ENCODE peak calls at places on chromosomes 1 and 21, in ten cellular contexts. One of them, this sample, is unnamed.

GRCh38 chr1:50305808-50306207 is 117.4 kb downstream of the DMRTA2 start:
- DNase-seq in choroid plexus epithelial cell: no peak
- DNase-seq in NCI-H1105: no peak
- DNase-seq in HTR-8/SVneo: no peak
- DNase-seq in brain microvascular endothelial cell: no peak
- DNase-seq in lung: no peak
- DNase-seq in CD8-positive, alpha-beta memory T cell: no peak
- DNase-seq in GM03348: no peak
- DNase-seq in NCI-H1417: no peak
- DNase-seq in KG1: no peak
- DNase-seq in this sample: no peak

GRCh38 chr1:185155600-185156320 is 993 bp downstream of the TRMT1L start:
- DNase-seq in choroid plexus epithelial cell: peak
- DNase-seq in NCI-H1105: no peak
- DNase-seq in HTR-8/SVneo: no peak
- DNase-seq in brain microvascular endothelial cell: peak
- DNase-seq in lung: no peak
- DNase-seq in CD8-positive, alpha-beta memory T cell: no peak
- DNase-seq in GM03348: peak
- DNase-seq in NCI-H1417: no peak
- DNase-seq in KG1: no peak
- DNase-seq in this sample: no peak

GRCh38 chr21:44958471-44959191 is 18.8 kb downstream of the SLX9 start:
- DNase-seq in choroid plexus epithelial cell: peak
- DNase-seq in NCI-H1105: no peak
- DNase-seq in HTR-8/SVneo: no peak
- DNase-seq in brain microvascular endothelial cell: peak
- DNase-seq in lung: no peak
- DNase-seq in CD8-positive, alpha-beta memory T cell: no peak
- DNase-seq in GM03348: peak
- DNase-seq in NCI-H1417: no peak
- DNase-seq in KG1: no peak
- DNase-seq in this sample: no peak

GRCh38 chr1:97796716-97797115 is 124.1 kb downstream of the DPYD start:
- DNase-seq in choroid plexus epithelial cell: peak
- DNase-seq in NCI-H1105: peak
- DNase-seq in HTR-8/SVneo: no peak
- DNase-seq in brain microvascular endothelial cell: no peak
- DNase-seq in lung: no peak
- DNase-seq in CD8-positive, alpha-beta memory T cell: no peak
- DNase-seq in GM03348: no peak
- DNase-seq in NCI-H1417: peak
- DNase-seq in KG1: no peak
- DNase-seq in this sample: no peak

GRCh38 chr1:2339206-2340085 is 51.9 kb downstream of the MORN1 start:
- DNase-seq in choroid plexus epithelial cell: no peak
- DNase-seq in NCI-H1105: no peak
- DNase-seq in HTR-8/SVneo: no peak
- DNase-seq in brain microvascular endothelial cell: no peak
- DNase-seq in lung: no peak
- DNase-seq in CD8-positive, alpha-beta memory T cell: no peak
- DNase-seq in GM03348: no peak
- DNase-seq in NCI-H1417: no peak
- DNase-seq in KG1: no peak
- DNase-seq in this sample: no peak

GRCh38 chr1:160544647-160545046 is 21.6 kb upstream of the SLAMF6 start:
- DNase-seq in choroid plexus epithelial cell: peak
- DNase-seq in NCI-H1105: no peak
- DNase-seq in HTR-8/SVneo: no peak
- DNase-seq in brain microvascular endothelial cell: peak
- DNase-seq in lung: no peak
- DNase-seq in CD8-positive, alpha-beta memory T cell: peak
- DNase-seq in GM03348: peak
- DNase-seq in NCI-H1417: no peak
- DNase-seq in KG1: peak
- DNase-seq in this sample: no peak

GRCh38 chr1:234170622-234171021 is 202.6 kb upstream of the COA6 start:
- DNase-seq in choroid plexus epithelial cell: no peak
- DNase-seq in NCI-H1105: no peak
- DNase-seq in HTR-8/SVneo: no peak
- DNase-seq in brain microvascular endothelial cell: no peak
- DNase-seq in lung: no peak
- DNase-seq in CD8-positive, alpha-beta memory T cell: no peak
- DNase-seq in GM03348: no peak
- DNase-seq in NCI-H1417: no peak
- DNase-seq in KG1: no peak
- DNase-seq in this sample: no peak

GRCh38 chr1:162543228-162543627 is 18.3 kb upstream of the UAP1 start:
- DNase-seq in choroid plexus epithelial cell: no peak
- DNase-seq in NCI-H1105: no peak
- DNase-seq in HTR-8/SVneo: no peak
- DNase-seq in brain microvascular endothelial cell: no peak
- DNase-seq in lung: no peak
- DNase-seq in CD8-positive, alpha-beta memory T cell: no peak
- DNase-seq in GM03348: no peak
- DNase-seq in NCI-H1417: no peak
- DNase-seq in KG1: no peak
- DNase-seq in this sample: no peak

GRCh38 chr1:72845342-72845741 is 563.0 kb upstream of the NEGR1 start:
- DNase-seq in choroid plexus epithelial cell: peak
- DNase-seq in NCI-H1105: no peak
- DNase-seq in HTR-8/SVneo: no peak
- DNase-seq in brain microvascular endothelial cell: peak
- DNase-seq in lung: no peak
- DNase-seq in CD8-positive, alpha-beta memory T cell: no peak
- DNase-seq in GM03348: no peak
- DNase-seq in NCI-H1417: no peak
- DNase-seq in KG1: no peak
- DNase-seq in this sample: no peak

GRCh38 chr1:58067082-58067481 is 479.4 kb downstream of the OMA1 start:
- DNase-seq in choroid plexus epithelial cell: no peak
- DNase-seq in NCI-H1105: no peak
- DNase-seq in HTR-8/SVneo: no peak
- DNase-seq in brain microvascular endothelial cell: no peak
- DNase-seq in lung: no peak
- DNase-seq in CD8-positive, alpha-beta memory T cell: no peak
- DNase-seq in GM03348: no peak
- DNase-seq in NCI-H1417: no peak
- DNase-seq in KG1: no peak
- DNase-seq in this sample: no peak

This sample was measured in effector CD8-positive, alpha-beta T cell.